ENCODE peak calls at places on chromosome 1, in eight cellular contexts. One of them, this sample, is unnamed.
A peak's percentile ranks its signal among the peaks of the same experiment; 100 is the strongest.

GRCh38 chr1:163240705-163241104 is 38.0 kb upstream of the RGS5 start:
- DNase-seq in HT-29: no peak
- DNase-seq in fibroblast of the aortic adventitia: no peak
- DNase-seq in posterior vena cava: no peak
- DNase-seq in SW480: no peak
- DNase-seq in Right ventricle myocardium superior: no peak
- DNase-seq in stimulated activated naive CD8-positive, alpha-beta T cell treated with anti-CD3 and anti-CD28 coated beads, Interleukin-15, Interleukin-2, amounts not matched to agents 100 U/mL and 50 U/mL, for 24 hours: no peak
- DNase-seq in NCI-H1092: no peak
- DNase-seq in this sample: no peak

GRCh38 chr1:184262119-184262518 is 124.7 kb upstream of the C1orf21 start:
- DNase-seq in Right ventricle myocardium superior: no peak
- DNase-seq in HT-29: no peak
- DNase-seq in SW480: no peak
- DNase-seq in posterior vena cava: no peak
- DNase-seq in NCI-H1092: no peak
- DNase-seq in fibroblast of the aortic adventitia: no peak
- DNase-seq in stimulated activated naive CD8-positive, alpha-beta T cell treated with anti-CD3 and anti-CD28 coated beads, Interleukin-15, Interleukin-2, amounts not matched to agents 100 U/mL and 50 U/mL, for 24 hours: no peak
- DNase-seq in this sample: no peak

GRCh38 chr1:76247261-76247852 is 172.8 kb downstream of the ST6GALNAC3 start:
- DNase-seq in HT-29: no peak
- DNase-seq in Right ventricle myocardium superior: no peak
- DNase-seq in stimulated activated naive CD8-positive, alpha-beta T cell treated with anti-CD3 and anti-CD28 coated beads, Interleukin-15, Interleukin-2, amounts not matched to agents 100 U/mL and 50 U/mL, for 24 hours: no peak
- DNase-seq in fibroblast of the aortic adventitia: no peak
- DNase-seq in posterior vena cava: no peak
- DNase-seq in SW480: no peak
- DNase-seq in NCI-H1092: no peak
- DNase-seq in this sample: no peak

GRCh38 chr1:191579019-191579418 is 579.2 kb upstream of the RGS18 start:
- DNase-seq in stimulated activated naive CD8-positive, alpha-beta T cell treated with anti-CD3 and anti-CD28 coated beads, Interleukin-15, Interleukin-2, amounts not matched to agents 100 U/mL and 50 U/mL, for 24 hours: no peak
- DNase-seq in HT-29: no peak
- DNase-seq in posterior vena cava: no peak
- DNase-seq in fibroblast of the aortic adventitia: peak; percentile 28
- DNase-seq in NCI-H1092: no peak
- DNase-seq in SW480: no peak
- DNase-seq in Right ventricle myocardium superior: no peak
- DNase-seq in this sample: no peak

GRCh38 chr1:234395297-234395696 is 22.0 kb downstream of the COA6 start:
- DNase-seq in stimulated activated naive CD8-positive, alpha-beta T cell treated with anti-CD3 and anti-CD28 coated beads, Interleukin-15, Interleukin-2, amounts not matched to agents 100 U/mL and 50 U/mL, for 24 hours: no peak
- DNase-seq in fibroblast of the aortic adventitia: no peak
- DNase-seq in Right ventricle myocardium superior: no peak
- DNase-seq in SW480: no peak
- DNase-seq in HT-29: no peak
- DNase-seq in posterior vena cava: no peak
- DNase-seq in NCI-H1092: no peak
- DNase-seq in this sample: no peak

GRCh38 chr1:13828454-13829151 is 128.6 kb downstream of the PRDM2 start:
- DNase-seq in Right ventricle myocardium superior: no peak
- DNase-seq in fibroblast of the aortic adventitia: no peak
- DNase-seq in SW480: peak; percentile 43
- DNase-seq in posterior vena cava: no peak
- DNase-seq in HT-29: peak; percentile 61
- DNase-seq in NCI-H1092: peak; percentile 28
- DNase-seq in stimulated activated naive CD8-positive, alpha-beta T cell treated with anti-CD3 and anti-CD28 coated beads, Interleukin-15, Interleukin-2, amounts not matched to agents 100 U/mL and 50 U/mL, for 24 hours: peak; percentile 55
- DNase-seq in this sample: no peak

GRCh38 chr1:152525080-152525641 is 10.9 kb downstream of the CRCT1 start:
- DNase-seq in fibroblast of the aortic adventitia: no peak
- DNase-seq in SW480: peak; percentile 32
- DNase-seq in Right ventricle myocardium superior: no peak
- DNase-seq in HT-29: peak; percentile 10
- DNase-seq in posterior vena cava: no peak
- DNase-seq in NCI-H1092: no peak
- DNase-seq in stimulated activated naive CD8-positive, alpha-beta T cell treated with anti-CD3 and anti-CD28 coated beads, Interleukin-15, Interleukin-2, amounts not matched to agents 100 U/mL and 50 U/mL, for 24 hours: no peak
- DNase-seq in this sample: no peak

GRCh38 chr1:191993549-191993948 is 164.7 kb upstream of the RGS18 start:
- DNase-seq in fibroblast of the aortic adventitia: peak; percentile 52
- DNase-seq in Right ventricle myocardium superior: no peak
- DNase-seq in HT-29: peak; percentile 45
- DNase-seq in stimulated activated naive CD8-positive, alpha-beta T cell treated with anti-CD3 and anti-CD28 coated beads, Interleukin-15, Interleukin-2, amounts not matched to agents 100 U/mL and 50 U/mL, for 24 hours: no peak
- DNase-seq in NCI-H1092: no peak
- DNase-seq in SW480: no peak
- DNase-seq in posterior vena cava: no peak
- DNase-seq in this sample: no peak

GRCh38 chr1:65209005-65209885 is 61.2 kb downstream of the AK4 start:
- DNase-seq in NCI-H1092: no peak
- DNase-seq in HT-29: peak; percentile 72
- DNase-seq in stimulated activated naive CD8-positive, alpha-beta T cell treated with anti-CD3 and anti-CD28 coated beads, Interleukin-15, Interleukin-2, amounts not matched to agents 100 U/mL and 50 U/mL, for 24 hours: no peak
- DNase-seq in Right ventricle myocardium superior: no peak
- DNase-seq in posterior vena cava: no peak
- DNase-seq in SW480: peak; percentile 38
- DNase-seq in fibroblast of the aortic adventitia: peak; percentile 67
- DNase-seq in this sample: no peak

GRCh38 chr1:182635871-182636270 is 31.7 kb upstream of the RGS16 start:
- DNase-seq in HT-29: no peak
- DNase-seq in Right ventricle myocardium superior: no peak
- DNase-seq in fibroblast of the aortic adventitia: no peak
- DNase-seq in NCI-H1092: no peak
- DNase-seq in SW480: no peak
- DNase-seq in posterior vena cava: no peak
- DNase-seq in stimulated activated naive CD8-positive, alpha-beta T cell treated with anti-CD3 and anti-CD28 coated beads, Interleukin-15, Interleukin-2, amounts not matched to agents 100 U/mL and 50 U/mL, for 24 hours: no peak
- DNase-seq in this sample: no peak

GRCh38 chr1:203135636-203136305 is 8.2 kb downstream of the ADORA1 start:
- DNase-seq in SW480: no peak
- DNase-seq in posterior vena cava: no peak
- DNase-seq in HT-29: no peak
- DNase-seq in fibroblast of the aortic adventitia: no peak
- DNase-seq in NCI-H1092: no peak
- DNase-seq in stimulated activated naive CD8-positive, alpha-beta T cell treated with anti-CD3 and anti-CD28 coated beads, Interleukin-15, Interleukin-2, amounts not matched to agents 100 U/mL and 50 U/mL, for 24 hours: no peak
- DNase-seq in Right ventricle myocardium superior: no peak
- DNase-seq in this sample: no peak

GRCh38 chr1:14259191-14259757 is 339.2 kb upstream of the KAZN start:
- DNase-seq in NCI-H1092: no peak
- DNase-seq in fibroblast of the aortic adventitia: peak; percentile 74
- DNase-seq in stimulated activated naive CD8-positive, alpha-beta T cell treated with anti-CD3 and anti-CD28 coated beads, Interleukin-15, Interleukin-2, amounts not matched to agents 100 U/mL and 50 U/mL, for 24 hours: no peak
- DNase-seq in SW480: no peak
- DNase-seq in Right ventricle myocardium superior: peak; percentile 92
- DNase-seq in posterior vena cava: peak; percentile 95
- DNase-seq in HT-29: no peak
- DNase-seq in this sample: no peak

GRCh38 chr1:100542264-100542663 is 4.3 kb downstream of the GPR88 start:
- DNase-seq in posterior vena cava: no peak
- DNase-seq in NCI-H1092: no peak
- DNase-seq in SW480: no peak
- DNase-seq in HT-29: no peak
- DNase-seq in Right ventricle myocardium superior: no peak
- DNase-seq in fibroblast of the aortic adventitia: no peak
- DNase-seq in stimulated activated naive CD8-positive, alpha-beta T cell treated with anti-CD3 and anti-CD28 coated beads, Interleukin-15, Interleukin-2, amounts not matched to agents 100 U/mL and 50 U/mL, for 24 hours: no peak
- DNase-seq in this sample: no peak

GRCh38 chr1:20037877-20038276 is 32.1 kb upstream of the PLA2G5 start:
- DNase-seq in stimulated activated naive CD8-positive, alpha-beta T cell treated with anti-CD3 and anti-CD28 coated beads, Interleukin-15, Interleukin-2, amounts not matched to agents 100 U/mL and 50 U/mL, for 24 hours: no peak
- DNase-seq in fibroblast of the aortic adventitia: no peak
- DNase-seq in Right ventricle myocardium superior: no peak
- DNase-seq in SW480: peak; percentile 2
- DNase-seq in NCI-H1092: no peak
- DNase-seq in posterior vena cava: no peak
- DNase-seq in HT-29: no peak
- DNase-seq in this sample: no peak

GRCh38 chr1:183100575-183100974 is 77.4 kb downstream of the LAMC1 start:
- DNase-seq in HT-29: no peak
- DNase-seq in posterior vena cava: no peak
- DNase-seq in Right ventricle myocardium superior: no peak
- DNase-seq in stimulated activated naive CD8-positive, alpha-beta T cell treated with anti-CD3 and anti-CD28 coated beads, Interleukin-15, Interleukin-2, amounts not matched to agents 100 U/mL and 50 U/mL, for 24 hours: no peak
- DNase-seq in fibroblast of the aortic adventitia: no peak
- DNase-seq in NCI-H1092: no peak
- DNase-seq in SW480: no peak
- DNase-seq in this sample: no peak

GRCh38 chr1:6585081-6585722 is 5.4 kb downstream of the ZBTB48 start:
- DNase-seq in stimulated activated naive CD8-positive, alpha-beta T cell treated with anti-CD3 and anti-CD28 coated beads, Interleukin-15, Interleukin-2, amounts not matched to agents 100 U/mL and 50 U/mL, for 24 hours: no peak
- DNase-seq in fibroblast of the aortic adventitia: no peak
- DNase-seq in posterior vena cava: no peak
- DNase-seq in Right ventricle myocardium superior: no peak
- DNase-seq in NCI-H1092: no peak
- DNase-seq in HT-29: no peak
- DNase-seq in SW480: no peak
- DNase-seq in this sample: no peak

GRCh38 chr1:5950201-5950895 is 41.9 kb downstream of the NPHP4 start:
- DNase-seq in posterior vena cava: no peak
- DNase-seq in NCI-H1092: no peak
- DNase-seq in stimulated activated naive CD8-positive, alpha-beta T cell treated with anti-CD3 and anti-CD28 coated beads, Interleukin-15, Interleukin-2, amounts not matched to agents 100 U/mL and 50 U/mL, for 24 hours: no peak
- DNase-seq in fibroblast of the aortic adventitia: no peak
- DNase-seq in HT-29: no peak
- DNase-seq in SW480: no peak
- DNase-seq in Right ventricle myocardium superior: no peak
- DNase-seq in this sample: no peak

GRCh38 chr1:200302893-200303250 is 107.0 kb downstream of the ZNF281 start:
- DNase-seq in SW480: no peak
- DNase-seq in stimulated activated naive CD8-positive, alpha-beta T cell treated with anti-CD3 and anti-CD28 coated beads, Interleukin-15, Interleukin-2, amounts not matched to agents 100 U/mL and 50 U/mL, for 24 hours: no peak
- DNase-seq in fibroblast of the aortic adventitia: peak; percentile 19
- DNase-seq in HT-29: no peak
- DNase-seq in posterior vena cava: no peak
- DNase-seq in Right ventricle myocardium superior: no peak
- DNase-seq in NCI-H1092: no peak
- DNase-seq in this sample: no peak

GRCh38 chr1:163090321-163090945 is 21.3 kb downstream of the RGS4 start:
- DNase-seq in fibroblast of the aortic adventitia: peak; percentile 69
- DNase-seq in Right ventricle myocardium superior: no peak
- DNase-seq in SW480: no peak
- DNase-seq in posterior vena cava: no peak
- DNase-seq in HT-29: no peak
- DNase-seq in stimulated activated naive CD8-positive, alpha-beta T cell treated with anti-CD3 and anti-CD28 coated beads, Interleukin-15, Interleukin-2, amounts not matched to agents 100 U/mL and 50 U/mL, for 24 hours: no peak
- DNase-seq in NCI-H1092: no peak
- DNase-seq in this sample: no peak

GRCh38 chr1:203440780-203441179 is 34.8 kb upstream of the PRELP start:
- DNase-seq in Right ventricle myocardium superior: peak; percentile 85
- DNase-seq in HT-29: peak; percentile 33
- DNase-seq in posterior vena cava: peak; percentile 92
- DNase-seq in SW480: peak; percentile 33
- DNase-seq in stimulated activated naive CD8-positive, alpha-beta T cell treated with anti-CD3 and anti-CD28 coated beads, Interleukin-15, Interleukin-2, amounts not matched to agents 100 U/mL and 50 U/mL, for 24 hours: no peak
- DNase-seq in NCI-H1092: peak; percentile 34
- DNase-seq in fibroblast of the aortic adventitia: peak; percentile 87
- DNase-seq in this sample: no peak

GRCh38 chr1:87549691-87550090 is 221.0 kb downstream of the LMO4 start:
- DNase-seq in HT-29: no peak
- DNase-seq in NCI-H1092: no peak
- DNase-seq in stimulated activated naive CD8-positive, alpha-beta T cell treated with anti-CD3 and anti-CD28 coated beads, Interleukin-15, Interleukin-2, amounts not matched to agents 100 U/mL and 50 U/mL, for 24 hours: no peak
- DNase-seq in fibroblast of the aortic adventitia: peak; percentile 5
- DNase-seq in posterior vena cava: no peak
- DNase-seq in SW480: no peak
- DNase-seq in Right ventricle myocardium superior: no peak
- DNase-seq in this sample: no peak

GRCh38 chr1:208107817-208108608 is 136.2 kb downstream of the PLXNA2 start:
- DNase-seq in Right ventricle myocardium superior: peak; percentile 47
- DNase-seq in SW480: no peak
- DNase-seq in NCI-H1092: no peak
- DNase-seq in fibroblast of the aortic adventitia: peak; percentile 67
- DNase-seq in stimulated activated naive CD8-positive, alpha-beta T cell treated with anti-CD3 and anti-CD28 coated beads, Interleukin-15, Interleukin-2, amounts not matched to agents 100 U/mL and 50 U/mL, for 24 hours: no peak
- DNase-seq in posterior vena cava: peak; percentile 90
- DNase-seq in HT-29: no peak
- DNase-seq in this sample: no peak

GRCh38 chr1:80384037-80384830 is 1377.7 kb upstream of the ADGRL4 start:
- DNase-seq in posterior vena cava: no peak
- DNase-seq in Right ventricle myocardium superior: no peak
- DNase-seq in NCI-H1092: no peak
- DNase-seq in HT-29: no peak
- DNase-seq in stimulated activated naive CD8-positive, alpha-beta T cell treated with anti-CD3 and anti-CD28 coated beads, Interleukin-15, Interleukin-2, amounts not matched to agents 100 U/mL and 50 U/mL, for 24 hours: no peak
- DNase-seq in SW480: no peak
- DNase-seq in fibroblast of the aortic adventitia: no peak
- DNase-seq in this sample: no peak

GRCh38 chr1:102096162-102096561 is 99.4 kb upstream of the OLFM3 start:
- DNase-seq in Right ventricle myocardium superior: no peak
- DNase-seq in posterior vena cava: no peak
- DNase-seq in fibroblast of the aortic adventitia: no peak
- DNase-seq in SW480: no peak
- DNase-seq in stimulated activated naive CD8-positive, alpha-beta T cell treated with anti-CD3 and anti-CD28 coated beads, Interleukin-15, Interleukin-2, amounts not matched to agents 100 U/mL and 50 U/mL, for 24 hours: no peak
- DNase-seq in NCI-H1092: no peak
- DNase-seq in HT-29: no peak
- DNase-seq in this sample: no peak

GRCh38 chr1:205849619-205850355 is at the start of gene PM20D1:
- DNase-seq in stimulated activated naive CD8-positive, alpha-beta T cell treated with anti-CD3 and anti-CD28 coated beads, Interleukin-15, Interleukin-2, amounts not matched to agents 100 U/mL and 50 U/mL, for 24 hours: peak; percentile 70
- DNase-seq in SW480: peak; percentile 6
- DNase-seq in fibroblast of the aortic adventitia: peak; percentile 88
- DNase-seq in HT-29: no peak
- DNase-seq in NCI-H1092: no peak
- DNase-seq in Right ventricle myocardium superior: peak; percentile 84
- DNase-seq in posterior vena cava: peak; percentile 82
- DNase-seq in this sample: peak; percentile 23

GRCh38 chr1:227904541-227905335 is 43.0 kb downstream of the WNT9A start:
- DNase-seq in SW480: no peak
- DNase-seq in HT-29: no peak
- DNase-seq in posterior vena cava: no peak
- DNase-seq in NCI-H1092: no peak
- DNase-seq in fibroblast of the aortic adventitia: no peak
- DNase-seq in stimulated activated naive CD8-positive, alpha-beta T cell treated with anti-CD3 and anti-CD28 coated beads, Interleukin-15, Interleukin-2, amounts not matched to agents 100 U/mL and 50 U/mL, for 24 hours: no peak
- DNase-seq in Right ventricle myocardium superior: peak; percentile 24
- DNase-seq in this sample: no peak